ENCODE peak calls at places on chromosomes 16 and 17, in ten cellular contexts. Q is stimulated activated CD4-positive, alpha-beta T cell treated with anti-CD3 and anti-CD28 coated beads, Interleukin-4, amount 100 ng/mL, for 4 hours; I is Peyer's patch; D is amygdala; X is heart right ventricle; E is EL; B is activated CD8-positive, alpha-beta memory T cell treated with anti-CD3 and anti-CD28 coated beads for 48 hours; N is OCI-M1; J is AG08395; M is mesothelial cell of epicardium. Y is an unnamed sample.

GRCh38 chr16:1744338-1744840 is 27.0 kb downstream of the NME3 start:
- DNase-seq in D (no peak), Q (no peak), B (no peak), M (no peak), X (no peak), J (no peak), E (no peak), N (no peak), I (no peak), Y (no peak)

GRCh38 chr16:89912143-89912542 is 6.5 kb upstream of the MC1R start:
- DNase-seq in J (no peak), Q (no peak), I (no peak), M (no peak), E (no peak), X (no peak), N (no peak), D (no peak), B (no peak), Y (no peak)

GRCh38 chr16:83781-84615 is 6.0 kb downstream of the MPG start:
- DNase-seq in X (no peak), D (no peak), M (no peak), B (no peak), Q (no peak), J (no peak), E (peak; percentile 31), N (no peak), I (peak; percentile 36), Y (no peak)

GRCh38 chr17:34665803-34666763 is 86.7 kb downstream of the TMEM132E start:
- DNase-seq in X (no peak), M (no peak), E (no peak), N (no peak), I (no peak), Q (no peak), J (no peak), D (no peak), B (no peak), Y (no peak)

GRCh38 chr16:535446-536405 is 8.2 kb downstream of the CAPN15 start:
- DNase-seq in N (no peak), J (peak; percentile 89), B (no peak), Q (no peak), M (no peak), E (peak; percentile 77), I (no peak), X (no peak), D (no peak), Y (no peak)

GRCh38 chr17:19021622-19022083 is 17.1 kb upstream of the FAM83G start:
- DNase-seq in J (no peak), B (no peak), D (no peak), E (no peak), I (peak; percentile 53), M (no peak), X (no peak), N (no peak), Q (peak; percentile 33), Y (no peak)

GRCh38 chr17:7186241-7186640 is 7.1 kb upstream of the ASGR1 start:
- DNase-seq in B (no peak), Q (no peak), M (no peak), X (no peak), D (no peak), J (no peak), E (no peak), I (no peak), N (peak; percentile 29), Y (no peak)

GRCh38 chr16:58418601-58419000 is 26.3 kb downstream of the GINS3 start:
- DNase-seq in M (no peak), X (peak; percentile 76), E (peak; percentile 33), B (no peak), D (no peak), J (peak; percentile 31), I (no peak), Q (no peak), N (peak; percentile 40), Y (no peak)

GRCh38 chr17:83061586-83061985 is 17.8 kb upstream of the METRNL start:
- DNase-seq in D (no peak), B (no peak), N (no peak), X (no peak), J (no peak), E (no peak), M (peak; percentile 22), I (no peak), Q (no peak), Y (no peak)

GRCh38 chr17:47621293-47622178 is 28.2 kb upstream of the KPNB1 start:
- DNase-seq in Q (no peak), I (no peak), M (peak; percentile 40), X (peak; percentile 21), J (peak; percentile 91), B (no peak), D (no peak), N (no peak), E (peak; percentile 95), Y (peak; percentile 30)

GRCh38 chr16:10501016-10501607 is 79.3 kb downstream of the EMP2 start:
- DNase-seq in Q (no peak), J (no peak), M (no peak), N (peak; percentile 90), X (no peak), D (no peak), E (no peak), I (no peak), B (no peak), Y (no peak)

GRCh38 chr17:5619088-5619740 is 34.9 kb upstream of the NLRP1 start:
- DNase-seq in D (no peak), X (no peak), M (no peak), J (no peak), N (peak; percentile 95), B (no peak), Q (no peak), E (no peak), I (no peak), Y (no peak)

GRCh38 chr16:89107209-89107582 is 13.5 kb downstream of the ACSF3 start:
- DNase-seq in X (no peak), J (no peak), Q (no peak), E (no peak), D (no peak), N (no peak), M (no peak), I (no peak), B (no peak), Y (no peak)

GRCh38 chr16:74107795-74108610 is 188.6 kb upstream of the PSMD7 start:
- DNase-seq in Q (no peak), D (no peak), B (no peak), M (no peak), X (peak; percentile 13), I (no peak), N (peak; percentile 75), J (no peak), E (peak; percentile 47), Y (no peak)

GRCh38 chr16:2046889-2047329 is 725 bp downstream of the NTHL1 start:
- DNase-seq in M (no peak), I (no peak), E (no peak), B (no peak), D (no peak), J (no peak), X (no peak), N (no peak), Q (no peak), Y (no peak)

GRCh38 chr17:7477392-7478275 is 1.8 kb downstream of the ZBTB4 start:
- DNase-seq in N (peak; percentile 90), M (peak; percentile 74), B (no peak), Q (peak; percentile 40), X (peak; percentile 41), I (no peak), J (peak; percentile 86), D (no peak), E (peak; percentile 88), Y (peak; percentile 93)

GRCh38 chr17:1996243-1997145 is 28.6 kb downstream of the RTN4RL1 start:
- DNase-seq in B (no peak), E (no peak), D (no peak), Q (no peak), M (no peak), I (no peak), X (no peak), J (no peak), N (no peak), Y (no peak)

GRCh38 chr16:27505297-27506236 is 44.1 kb downstream of the GTF3C1 start:
- DNase-seq in Q (no peak), E (no peak), X (no peak), M (no peak), J (no peak), I (no peak), D (no peak), N (no peak), B (no peak), Y (no peak)

GRCh38 chr17:57622886-57623433 is 122.1 kb downstream of the CCDC182 start:
- DNase-seq in D (no peak), M (no peak), B (no peak), I (peak; percentile 70), N (peak; percentile 76), Q (peak; percentile 34), J (peak; percentile 86), E (peak; percentile 87), X (peak; percentile 47), Y (no peak)

GRCh38 chr17:78828470-78829185 is 12.0 kb downstream of the USP36 start:
- DNase-seq in N (peak; percentile 4), D (no peak), E (peak; percentile 70), Q (no peak), I (no peak), X (no peak), J (peak; percentile 76), M (no peak), B (no peak), Y (no peak)